ENCODE peak calls at places on chromosome 17, in five cellular contexts. X is A549, K is K562, W is heart right ventricle, Q is fibroblast of pulmonary artery. Z is an unnamed sample.
A peak's percentile ranks its signal among the peaks of the same experiment; 100 is the strongest.

GRCh38 chr17:30380106-30380420 is 1.3 kb downstream of the CPD start:
- DNase-seq in X (no peak), K (no peak), W (no peak), Q (peak; percentile 32), Z (no peak)

GRCh38 chr17:34275881-34276280 is 5.9 kb downstream of the CCL7 start:
- DNase-seq in X (no peak), K (no peak), W (no peak), Q (peak; percentile 97), Z (peak; percentile 87)

GRCh38 chr17:7881655-7882054 is 6.9 kb upstream of the CHD3 start:
- DNase-seq in X (no peak), K (no peak), W (no peak), Q (no peak), Z (no peak)

GRCh38 chr17:45910667-45911066 is 16.3 kb downstream of the MAPT start:
- DNase-seq in X (no peak), K (no peak), W (no peak), Q (no peak), Z (no peak)

GRCh38 chr17:31448467-31449077 is 57.1 kb downstream of the RAB11FIP4 start:
- DNase-seq in X (no peak), K (no peak), W (no peak), Q (peak; percentile 46), Z (peak; percentile 23)

GRCh38 chr17:57877803-57878202 is 28.0 kb upstream of the MRPS23 start:
- DNase-seq in X (no peak), K (no peak), W (no peak), Q (no peak), Z (no peak)

GRCh38 chr17:19341641-19342610 is 20.6 kb downstream of the B9D1 start:
- DNase-seq in X (no peak), K (no peak), W (no peak), Q (peak; percentile 37), Z (no peak)

GRCh38 chr17:14427914-14428639 is 127.2 kb downstream of the HS3ST3B1 start:
- DNase-seq in X (no peak), K (no peak), W (no peak), Q (no peak), Z (no peak)

GRCh38 chr17:42720996-42721583 is 23.8 kb downstream of the EZH1 start:
- DNase-seq in X (peak; percentile 80), K (peak; percentile 65), W (peak; percentile 72), Q (peak; percentile 87), Z (peak; percentile 32)

DNA sequence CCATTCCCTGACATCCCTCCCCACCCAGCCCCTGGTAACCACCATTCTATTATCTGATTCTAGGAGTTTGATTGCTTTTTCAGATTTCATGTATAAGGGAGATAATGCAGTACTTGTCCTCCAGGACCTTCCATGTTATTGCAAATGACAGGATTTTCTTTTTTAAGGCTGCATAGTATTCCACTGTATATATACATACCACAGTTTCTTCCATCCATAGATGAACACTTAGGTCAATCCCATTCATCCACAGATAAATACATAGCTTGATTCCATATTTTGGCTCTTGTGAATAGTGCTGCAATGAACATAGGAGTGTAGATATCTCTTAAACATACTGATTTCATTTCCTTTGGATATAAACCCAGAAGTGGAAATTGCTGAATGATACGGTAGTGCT is 183.3 kb downstream of the CEP112 start:
- DNase-seq in X (no peak), K (no peak), W (no peak), Q (no peak), Z (no peak)
- TF ChIP-seq CTCF in X (no peak), K (no peak), W (no peak), Q (no peak), Z (no peak)

DNA sequence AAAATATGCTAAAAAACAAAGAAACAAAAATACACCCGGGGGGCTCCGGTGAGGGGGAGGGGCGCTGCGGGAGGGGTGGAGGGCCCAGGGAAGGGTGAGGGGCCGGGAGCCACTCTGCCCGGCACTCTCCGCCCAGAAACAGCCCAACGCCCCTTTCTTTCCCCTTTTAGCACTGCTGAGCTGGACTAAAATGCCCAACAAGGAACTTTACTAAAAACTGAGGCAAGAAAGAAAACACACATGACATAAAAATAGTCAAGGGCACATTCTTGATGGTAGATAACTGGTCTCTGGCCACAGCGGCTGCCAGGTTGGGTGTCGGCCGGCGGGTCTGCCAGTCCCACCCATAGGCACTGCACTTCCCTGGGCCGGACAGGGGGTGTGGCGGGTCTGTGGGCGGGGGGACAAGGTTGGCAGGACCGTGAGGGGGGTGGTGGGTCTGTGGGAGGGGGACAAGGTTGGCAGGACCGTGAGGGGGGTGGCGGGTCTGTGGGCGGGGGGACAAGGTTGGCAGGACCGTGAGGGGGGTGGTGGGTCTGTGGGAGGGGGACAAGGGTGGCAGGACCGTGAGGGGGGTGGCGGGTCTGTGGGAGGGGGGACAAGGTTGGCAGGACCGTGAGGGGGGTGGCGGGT is 20.9 kb downstream of the METRNL start:
- DNase-seq in X (no peak), K (no peak), W (no peak), Q (no peak), Z (no peak)
- TF ChIP-seq CTCF in X (no peak), K (no peak), W (no peak), Q (no peak), Z (no peak)

GRCh38 chr17:66040402-66040801 is 151.5 kb downstream of the CEP112 start:
- DNase-seq in X (no peak), K (no peak), W (no peak), Q (no peak), Z (no peak)
- TF ChIP-seq CTCF in X (peak; percentile 29), K (no peak), W (no peak), Q (peak; percentile 3), Z (no peak)

DNA sequence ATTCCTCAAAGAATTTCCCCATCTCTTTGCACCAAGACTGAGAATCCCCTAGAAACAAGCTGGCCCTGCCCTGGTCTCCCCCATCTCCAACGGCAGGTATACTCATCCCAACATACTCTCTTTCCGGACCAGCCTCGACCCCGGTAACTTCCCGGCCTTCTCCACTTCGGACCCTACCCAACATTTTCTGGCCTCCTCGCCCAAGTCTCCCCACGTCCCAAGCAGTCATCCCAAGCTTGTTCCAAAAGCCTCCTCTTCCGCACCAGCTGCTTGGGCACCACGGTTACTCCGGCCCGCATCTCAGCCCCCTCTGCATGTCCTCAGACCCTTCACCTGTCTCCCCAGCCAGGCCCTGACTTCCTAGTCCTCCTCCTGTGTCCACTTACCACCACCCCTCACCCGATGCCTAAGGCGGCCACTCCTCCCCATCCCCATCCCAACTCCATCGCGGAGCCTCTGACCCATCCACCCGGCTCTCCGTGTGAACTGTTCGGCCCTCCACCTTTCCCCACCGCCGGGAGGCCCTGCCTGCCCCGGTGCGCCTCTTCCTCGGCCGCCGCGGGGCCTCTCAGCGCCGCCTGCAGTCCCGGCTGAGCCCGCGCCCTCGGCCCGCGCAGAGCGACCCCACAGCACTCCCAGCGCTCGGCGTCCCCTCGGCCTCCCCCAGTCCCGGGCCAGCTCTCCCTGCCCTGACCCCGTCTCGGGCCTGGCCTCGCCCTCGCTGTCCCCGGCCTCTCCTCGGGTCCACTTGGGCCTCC is 993 bp downstream of the PITPNA start:
- DNase-seq in X (peak; percentile 63), K (peak; percentile 47), W (no peak), Q (peak; percentile 16), Z (no peak)
- TF ChIP-seq CTCF in X (peak; percentile 20), K (no peak), W (peak; percentile 18), Q (no peak), Z (peak; percentile 8)

DNA sequence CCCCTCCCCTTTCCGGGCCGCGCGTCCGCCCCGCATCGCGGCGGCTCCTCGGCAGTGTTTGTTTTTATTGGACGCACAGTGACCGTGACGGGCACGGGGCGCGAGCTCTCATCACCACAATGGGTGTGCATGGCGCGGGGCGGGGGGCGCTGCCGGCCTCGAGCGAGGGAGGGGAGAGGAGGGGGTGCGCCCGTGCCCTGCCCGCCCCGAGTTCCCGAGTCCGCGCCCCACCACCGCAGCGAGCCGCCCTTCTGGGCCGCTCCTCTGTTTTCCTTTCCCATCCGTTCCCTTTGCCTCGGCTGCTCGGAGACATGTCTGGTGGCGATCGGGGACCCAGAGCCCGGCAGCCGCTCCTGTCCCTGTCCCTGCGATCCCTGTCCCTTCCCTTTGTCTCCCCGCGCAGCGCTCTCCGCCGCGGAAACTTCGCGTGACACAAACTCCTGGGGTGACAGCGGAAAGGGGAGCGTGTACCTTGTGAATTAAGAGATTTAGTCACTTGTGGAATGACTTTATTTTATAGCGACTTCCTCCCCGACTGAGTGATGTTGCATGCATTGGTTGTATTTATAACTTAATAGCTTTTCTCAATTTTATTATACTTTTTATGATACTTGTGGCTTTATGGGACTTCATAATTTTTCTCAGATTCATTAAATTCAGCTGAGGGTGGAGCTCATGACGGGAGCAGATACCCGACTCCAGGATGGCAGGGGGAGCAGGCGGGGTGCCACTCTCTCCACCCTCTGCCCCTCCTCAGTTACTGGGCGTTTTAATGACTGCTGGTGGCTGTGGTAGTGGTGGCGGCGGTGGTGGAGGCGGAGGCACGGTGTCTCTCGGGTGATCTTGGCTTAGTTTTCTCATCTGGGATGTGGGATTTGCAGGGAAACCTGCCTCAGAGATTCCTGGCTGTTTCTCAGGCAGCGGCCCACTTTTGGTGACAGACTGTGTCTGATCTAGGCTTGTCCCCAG is 40.8 kb downstream of the MRM1 start:
- DNase-seq in X (peak; percentile 22), K (no peak), W (no peak), Q (no peak), Z (no peak)
- TF ChIP-seq CTCF in X (no peak), K (no peak), W (no peak), Q (no peak), Z (no peak)

GRCh38 chr17:1484060-1484535 is 8.4 kb downstream of the MYO1C start:
- DNase-seq in X (no peak), K (no peak), W (no peak), Q (no peak), Z (no peak)

GRCh38 chr17:1482686-1483445 is 9.6 kb downstream of the MYO1C start:
- DNase-seq in X (no peak), K (no peak), W (peak; percentile 46), Q (no peak), Z (no peak)

GRCh38 chr17:1485748-1486376 is 6.6 kb downstream of the MYO1C start:
- DNase-seq in X (peak; percentile 76), K (peak; percentile 67), W (peak; percentile 83), Q (peak; percentile 61), Z (no peak)

GRCh38 chr17:1485311-1485747 is 7.2 kb downstream of the MYO1C start:
- DNase-seq in X (peak; percentile 48), K (peak; percentile 37), W (peak; percentile 76), Q (no peak), Z (no peak)

GRCh38 chr17:1484586-1485310 is 7.7 kb downstream of the MYO1C start:
- DNase-seq in X (peak; percentile 57), K (peak; percentile 71), W (peak; percentile 74), Q (peak; percentile 64), Z (no peak)
- TF ChIP-seq CTCF in X (no peak), K (no peak), W (no peak), Q (no peak), Z (no peak)